ENCODE peak calls at places on chromosomes 1 and 21, in seven cellular contexts. Q is IMR-90, K is H9, X is fibroblast of lung, D is neural progenitor cell, I is mesenchymal stem cell, Y is GM23248. C is an unnamed sample.

GRCh38 chr1:63615809-63616420 is 22.7 kb downstream of the PGM1 start:
- DNase-seq in D (peak), Q (peak), X (peak), Y (peak), I (peak), K (peak), C (peak)

GRCh38 chr21:43667191-43667904 is 8.0 kb downstream of the RRP1B start:
- DNase-seq in D (no peak), I (peak), Y (peak), X (peak), Q (peak), K (no peak), C (no peak)

GRCh38 chr21:42681296-42682206 is 28.1 kb downstream of the PDE9A start:
- DNase-seq in I (no peak), X (no peak), Y (no peak), K (no peak), Q (no peak), D (no peak), C (no peak)

GRCh38 chr1:41485605-41486004 is 1.1 kb upstream of the EDN2 start:
- DNase-seq in X (peak), D (no peak), Y (peak), K (no peak), Q (peak), I (peak), C (peak)

GRCh38 chr1:218739426-218739825 is 394.3 kb downstream of the TGFB2 start:
- DNase-seq in Q (peak), I (no peak), X (peak), D (no peak), Y (no peak), K (no peak), C (no peak)

GRCh38 chr1:25099343-25099951 is 132.9 kb downstream of the SYF2 start:
- DNase-seq in I (peak), K (no peak), Y (no peak), D (no peak), Q (no peak), X (no peak), C (no peak)

GRCh38 chr21:21003701-21004100 is 5.5 kb downstream of the NCAM2 start:
- DNase-seq in Y (peak), I (peak), K (peak), X (peak), Q (peak), D (peak), C (peak)

GRCh38 chr1:163822933-163823511 is 501.3 kb downstream of the NUF2 start:
- DNase-seq in Q (no peak), Y (no peak), X (no peak), I (no peak), K (no peak), D (no peak), C (no peak)

GRCh38 chr1:43303477-43304286 is 2.9 kb downstream of the TIE1 start:
- DNase-seq in I (no peak), Q (no peak), K (no peak), X (no peak), D (no peak), Y (no peak), C (no peak)

GRCh38 chr1:79322511-79323027 is 316.0 kb upstream of the ADGRL4 start:
- DNase-seq in X (no peak), Y (peak), I (peak), K (no peak), Q (peak), D (no peak), C (no peak)

GRCh38 chr1:151128800-151129199 is 17.6 kb downstream of the SEMA6C start:
- DNase-seq in K (no peak), I (no peak), X (no peak), Y (no peak), D (peak), Q (no peak), C (peak)

GRCh38 chr1:41613646-41614592 is 129.4 kb upstream of the EDN2 start:
- DNase-seq in X (peak), K (no peak), Q (peak), Y (peak), I (peak), D (no peak), C (peak)

GRCh38 chr1:47436979-47437517 is 796 bp upstream of the FOXD2 start:
- DNase-seq in X (peak), I (peak), K (no peak), D (peak), Y (peak), Q (peak), C (no peak)

GRCh38 chr1:156484480-156485058 is 16.0 kb downstream of the MEF2D start:
- DNase-seq in Y (no peak), I (no peak), X (no peak), Q (no peak), D (no peak), K (no peak), C (no peak)

GRCh38 chr1:156487862-156488261 is 12.7 kb downstream of the MEF2D start:
- DNase-seq in Y (no peak), X (no peak), Q (no peak), I (no peak), D (no peak), K (no peak), C (no peak)

GRCh38 chr1:156485984-156486383 is 14.6 kb downstream of the MEF2D start:
- DNase-seq in K (no peak), D (no peak), Y (no peak), Q (no peak), X (no peak), I (no peak), C (no peak)

GRCh38 chr1:156488566-156489165 is 11.9 kb downstream of the MEF2D start:
- DNase-seq in D (no peak), K (no peak), I (no peak), X (no peak), Y (no peak), Q (no peak), C (no peak)

GRCh38 chr1:156486421-156487344 is 13.9 kb downstream of the MEF2D start:
- DNase-seq in D (peak), I (no peak), Q (no peak), X (no peak), Y (no peak), K (no peak), C (no peak)
- H3K9ac ChIP-seq in D (no peak), I (no peak), Q (no peak), X (no peak), Y (no peak), K (no peak), C (no peak)

DNA sequence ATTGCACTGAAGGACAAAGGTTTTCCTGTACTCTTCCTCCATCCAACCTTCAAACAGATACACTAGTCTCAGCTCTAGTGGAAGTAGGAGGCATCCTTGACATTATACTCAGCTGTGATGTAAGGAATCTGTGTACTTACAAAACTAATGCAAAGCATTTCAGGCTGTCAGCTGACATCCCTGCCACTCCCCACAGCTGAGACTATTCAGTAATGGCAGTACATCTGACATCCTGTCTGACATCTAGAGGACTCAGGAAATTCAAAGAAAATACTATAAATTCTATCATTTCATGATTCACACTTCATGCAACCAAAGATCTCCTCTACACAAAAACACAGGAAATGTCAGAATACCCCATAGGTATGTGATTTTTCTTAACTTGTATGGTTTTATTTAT is 325.8 kb downstream of the SMYD3 start:
- DNase-seq in Q (peak), X (no peak), I (no peak), Y (no peak), D (no peak), K (no peak), C (no peak)
- H3K27ac ChIP-seq in Q (no peak), X (no peak), I (no peak), Y (no peak), D (no peak), K (no peak), C (no peak)

DNA sequence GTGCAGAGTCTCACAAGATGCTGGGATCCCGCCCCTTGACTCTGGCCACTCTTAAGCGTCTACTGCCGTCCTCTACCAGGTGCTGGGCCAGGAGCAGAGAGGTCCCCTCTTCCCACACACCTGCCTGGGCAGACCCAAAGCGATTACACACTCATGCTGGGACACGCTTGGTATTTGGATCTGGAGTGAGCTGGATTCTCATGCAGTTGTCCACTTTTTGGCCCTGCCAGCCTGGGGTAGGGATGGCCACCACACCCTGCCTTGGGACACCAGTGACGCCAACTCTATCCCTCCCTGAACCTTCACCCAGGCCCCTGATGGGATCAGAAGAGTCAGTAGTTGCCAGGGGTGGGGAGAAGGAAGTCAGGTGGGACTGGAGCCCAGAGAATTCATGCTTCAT is 28.6 kb downstream of the ITPKB start:
- DNase-seq in D (no peak), X (no peak), Y (no peak), I (no peak), K (no peak), Q (no peak), C (no peak)
- H3K9ac ChIP-seq in D (no peak), X (no peak), Y (no peak), I (no peak), K (no peak), Q (no peak), C (no peak)

GRCh38 chr1:13769212-13769611 is 69.2 kb downstream of the PRDM2 start:
- DNase-seq in Q (no peak), I (no peak), D (no peak), X (no peak), Y (no peak), K (no peak), C (no peak)

GRCh38 chr1:13769830-13770229 is 69.8 kb downstream of the PRDM2 start:
- DNase-seq in Y (no peak), D (no peak), I (no peak), K (no peak), Q (no peak), X (no peak), C (no peak)

GRCh38 chr1:13764933-13765332 is 64.9 kb downstream of the PRDM2 start:
- DNase-seq in Q (no peak), Y (no peak), K (peak), I (peak), X (no peak), D (peak), C (peak)

GRCh38 chr1:13764533-13764932 is 64.5 kb downstream of the PRDM2 start:
- DNase-seq in Q (peak), I (peak), D (peak), Y (peak), K (no peak), X (no peak), C (peak)

DNA sequence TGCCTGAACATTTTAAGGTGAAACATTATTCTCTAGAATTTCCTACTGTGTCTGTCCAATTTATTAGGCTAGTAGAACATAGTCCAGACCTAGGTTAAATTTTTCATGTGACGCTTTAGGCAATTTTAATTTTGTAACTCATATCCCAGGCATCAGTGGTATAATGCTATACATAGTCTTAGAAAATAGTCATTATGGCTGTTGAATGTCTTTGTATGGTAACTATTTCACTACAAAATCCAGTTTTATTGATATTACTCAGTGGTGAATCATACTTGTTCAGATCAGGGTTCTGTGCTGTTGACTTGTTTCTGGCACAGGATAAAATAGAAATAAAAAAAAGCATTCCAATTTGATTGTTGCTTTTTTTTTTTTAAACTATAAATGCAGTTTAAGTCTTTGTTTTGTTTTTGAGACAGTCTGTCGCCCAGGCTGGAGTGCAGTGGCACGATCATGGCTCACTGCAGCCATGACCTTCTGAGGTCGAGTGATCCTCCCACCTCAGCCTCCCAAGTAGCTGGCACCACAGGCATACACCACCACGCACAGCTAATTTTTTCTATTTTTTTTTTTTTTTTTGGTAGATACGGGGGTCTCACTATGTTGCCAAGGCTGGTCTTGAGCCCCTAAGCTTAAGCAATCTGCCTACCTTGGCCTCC is 67.0 kb downstream of the PRDM2 start:
- DNase-seq in X (peak), K (no peak), Q (peak), I (no peak), Y (peak), D (no peak), C (no peak)
- H3K27ac ChIP-seq in X (peak), K (no peak), Q (peak), I (no peak), Y (peak), D (no peak), C (no peak)

GRCh38 chr1:228142616-228143203 is 2.6 kb downstream of the GUK1 start:
- DNase-seq in Q (no peak), K (no peak), Y (no peak), I (no peak), X (no peak), D (no peak), C (peak)
- H3K9ac ChIP-seq in Q (no peak), K (no peak), Y (peak), I (peak), X (no peak), D (no peak), C (no peak)